ENCODE peak calls at places on chromosome 19, in ten cellular contexts. D, P, I, S, V, A, W, O, E and Y are unnamed samples. For H3K9me3, the result is how much of the 10 kb centered on the place peaks cover.

GRCh38 chr19:42066075-42066754 is 3.8 kb downstream of the GRIK5 start:
- DNase-seq in S (no peak), O (no peak), P (peak), E (no peak), D (peak), I (no peak), W (no peak), V (no peak), A (no peak), Y (no peak)

GRCh38 chr19:52296400-52296772 is 583 bp upstream of the ZNF480 start:
- DNase-seq in E (no peak), I (no peak), A (no peak), V (no peak), P (no peak), O (no peak), W (no peak), S (no peak), D (no peak), Y (no peak)

GRCh38 chr19:3061214-3062161 is 807 bp downstream of the TLE5 start:
- DNase-seq in O (no peak), A (no peak), E (no peak), S (peak), W (no peak), V (peak), D (peak), P (peak), I (no peak), Y (peak)

GRCh38 chr19:15679089-15679488 is 6.2 kb downstream of the CYP4F12 start:
- DNase-seq in S (no peak), E (no peak), P (no peak), V (no peak), I (no peak), D (no peak), W (no peak), A (no peak), O (no peak), Y (no peak)

GRCh38 chr19:3852614-3853254 is 16.1 kb downstream of the ZFR2 start:
- DNase-seq in A (no peak), P (peak), E (peak), D (peak), S (no peak), V (no peak), I (no peak), O (no peak), W (no peak), Y (peak)

GRCh38 chr19:46297700-46298476 is 1.0 kb downstream of the HIF3A start:
- DNase-seq in E (no peak), O (peak), A (peak), P (peak), W (peak), I (no peak), V (peak), S (peak), D (no peak), Y (no peak)

GRCh38 chr19:44284968-44285367 is 19.9 kb downstream of the ZNF235 start:
- DNase-seq in I (no peak), A (no peak), V (no peak), S (no peak), W (no peak), E (no peak), D (no peak), P (no peak), O (no peak), Y (no peak)

GRCh38 chr19:1853295-1854031 is 5.2 kb upstream of the REXO1 start:
- DNase-seq in P (peak), E (peak), D (peak), S (peak), W (peak), A (no peak), O (peak), V (peak), I (no peak), Y (peak)

GRCh38 chr19:10516671-10517286 is 468 bp downstream of the S1PR5 start:
- DNase-seq in A (no peak), S (no peak), D (no peak), E (no peak), I (no peak), V (no peak), O (no peak), P (no peak), W (no peak), Y (no peak)

GRCh38 chr19:50669319-50670101 is 20.3 kb downstream of the C19orf81 start:
- DNase-seq in D (peak), W (peak), V (no peak), O (no peak), A (no peak), E (peak), P (peak), S (no peak), I (no peak), Y (no peak)

GRCh38 chr19:45938733-45939319 is 24.2 kb upstream of the NANOS2 start:
- DNase-seq in S (no peak), V (no peak), O (no peak), D (no peak), E (no peak), P (no peak), W (no peak), A (no peak), I (no peak), Y (no peak)

GRCh38 chr19:49953376-49953775 is 7.6 kb downstream of the SIGLEC11 start:
- DNase-seq in E (no peak), A (no peak), D (no peak), I (no peak), P (no peak), O (no peak), V (no peak), W (no peak), S (no peak), Y (no peak)

GRCh38 chr19:49749771-49750170 is 13.3 kb downstream of the TSKS start:
- DNase-seq in D (peak), W (no peak), V (no peak), S (no peak), E (no peak), P (peak), A (no peak), I (no peak), O (no peak), Y (no peak)

GRCh38 chr19:50548191-50549058 is 19.8 kb downstream of the LRRC4B start:
- DNase-seq in A (no peak), S (no peak), P (no peak), V (no peak), W (no peak), I (no peak), E (no peak), O (no peak), D (no peak), Y (no peak)

GRCh38 chr19:15050639-15051038 is 1.4 kb downstream of the CASP14 start:
- DNase-seq in I (no peak), W (no peak), S (no peak), P (no peak), A (no peak), O (no peak), D (no peak), E (no peak), V (no peak), Y (no peak)

GRCh38 chr19:50461066-50461875 is 15.0 kb upstream of the EMC10 start:
- DNase-seq in P (peak), S (no peak), D (peak), O (peak), I (peak), V (peak), E (peak), A (no peak), W (peak), Y (no peak)

GRCh38 chr19:29079331-29079730 is 133.6 kb downstream of the UQCRFS1 start:
- DNase-seq in E (no peak), P (no peak), V (no peak), W (no peak), D (no peak), O (no peak), S (no peak), I (no peak), A (no peak), Y (no peak)

GRCh38 chr19:3335431-3336350 is 30.7 kb upstream of the NFIC start:
- DNase-seq in S (peak), D (peak), V (peak), O (no peak), W (peak), I (no peak), P (peak), A (peak), E (no peak), Y (no peak)

GRCh38 chr19:53157601-53158000 is 1.3 kb downstream of the ZNF347 start:
- DNase-seq in I (no peak), A (no peak), O (no peak), V (no peak), E (no peak), P (no peak), S (no peak), D (peak), W (no peak), Y (no peak)

GRCh38 chr19:7372810-7373209 is 24.1 kb downstream of the ARHGEF18 start:
- DNase-seq in D (no peak), E (no peak), V (no peak), A (no peak), W (no peak), S (no peak), O (no peak), I (no peak), P (no peak), Y (no peak)

GRCh38 chr19:55563261-55563690 is 17.4 kb downstream of the ZNF579 start:
- DNase-seq in P (no peak), D (no peak), W (no peak), E (no peak), V (peak), I (no peak), O (no peak), A (no peak), S (peak), Y (no peak)

GRCh38 chr19:41501854-41502253 is 58.9 kb downstream of the ERICH4 start:
- DNase-seq in V (no peak), P (no peak), W (no peak), S (no peak), O (no peak), I (no peak), E (no peak), D (no peak), A (no peak), Y (no peak)

GRCh38 chr19:45667620-45668341 is at the start of gene GIPR:
- DNase-seq in V (peak), E (peak), I (no peak), O (peak), S (peak), D (peak), A (no peak), W (no peak), P (no peak), Y (no peak)

GRCh38 chr19:38070573-38070972 is 153.4 kb downstream of the DPF1 start:
- DNase-seq in A (no peak), E (no peak), W (no peak), O (no peak), D (peak), S (no peak), I (peak), P (peak), V (no peak), Y (no peak)

GRCh38 chr19:31500921-31501320 is 151.7 kb upstream of the TSHZ3 start:
- DNase-seq in P (no peak), S (no peak), I (no peak), E (no peak), D (no peak), W (no peak), V (no peak), O (no peak), A (no peak), Y (no peak)

GRCh38 chr19:11949201-11949600 is 15.6 kb upstream of the ZNF763 start:
- DNase-seq in E (no peak), S (no peak), D (peak), P (peak), V (no peak), O (no peak), A (no peak), W (no peak), I (no peak), Y (no peak)

GRCh38 chr19:21835810-21836444 is at the start of gene ZNF43:
- DNase-seq in A (peak), V (peak), I (peak), O (peak), S (peak), P (peak), W (peak), D (peak), E (peak), Y (peak)

GRCh38 chr19:16340092-16340491 is 15.5 kb downstream of the KLF2 start:
- DNase-seq in V (no peak), A (no peak), I (no peak), W (no peak), D (peak), E (no peak), S (no peak), O (no peak), P (no peak), Y (no peak)

DNA sequence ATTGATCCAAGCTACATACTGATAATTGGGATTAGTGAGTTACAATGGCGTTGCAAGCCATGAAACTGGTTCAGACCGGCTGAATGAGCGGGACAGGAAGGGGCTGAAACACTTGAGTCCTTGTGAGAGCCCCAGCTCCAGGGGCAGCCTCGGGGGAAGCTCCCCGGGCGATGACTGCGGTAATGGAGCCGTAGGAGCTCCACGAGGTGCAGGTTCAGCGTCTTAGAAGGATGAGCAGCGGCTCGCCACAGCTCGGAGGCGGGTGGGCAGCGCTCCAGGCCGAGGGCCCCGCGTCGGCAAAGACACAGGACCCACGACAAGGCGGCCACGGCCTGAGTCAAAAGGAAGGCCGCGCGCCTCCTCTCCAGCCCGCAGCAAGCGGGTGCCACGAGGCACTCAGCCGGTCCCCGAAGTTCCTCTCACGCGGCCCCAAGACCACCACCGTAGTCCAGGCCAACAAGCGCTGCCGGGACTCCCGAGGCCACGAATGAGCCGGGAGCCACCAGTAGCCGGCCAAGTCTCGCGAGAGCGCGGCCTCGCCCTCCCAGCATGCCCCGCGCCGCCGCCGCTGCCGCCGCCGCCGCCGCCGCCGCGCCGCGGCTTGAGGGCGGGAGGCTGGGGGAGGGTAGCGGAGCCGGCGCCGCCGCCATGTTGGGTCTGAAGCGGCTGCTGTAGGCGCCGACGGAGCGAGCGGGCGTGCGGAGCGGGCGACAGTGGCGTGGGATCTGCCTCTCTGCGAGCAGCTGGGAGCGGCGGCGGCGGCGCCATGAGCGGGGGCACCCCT is at the start of gene LSM14A:
- DNase-seq in S (peak), I (peak), V (peak), W (peak), O (peak), E (peak), D (peak), A (peak), P (peak), Y (peak)
- H3K9me3 ChIP-seq in S (under half), I (under half), V (under half), W (under half), O (under half), E (under half), D (under half), A (under half), P (under half), Y (under half)

DNA sequence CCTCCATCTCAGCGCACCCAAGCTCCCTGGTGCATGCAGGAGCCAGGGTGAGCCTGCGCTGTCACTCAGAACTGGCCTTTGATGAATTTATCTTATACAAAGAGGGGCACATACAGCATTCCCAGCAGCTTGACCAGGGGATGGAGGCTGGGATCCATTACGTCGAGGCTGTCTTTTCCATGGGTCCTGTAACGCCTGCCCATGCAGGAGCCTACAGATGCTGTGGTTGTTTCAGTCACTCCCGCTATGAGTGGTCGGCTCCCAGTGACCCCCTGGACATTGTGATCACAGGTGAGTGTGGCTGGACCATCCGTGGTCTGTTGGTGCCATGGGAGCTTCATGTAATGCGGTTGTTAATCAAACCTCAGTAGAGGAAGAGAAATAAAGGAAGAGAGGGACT is 33.0 kb downstream of the LAIR2 start:
- DNase-seq in S (no peak), P (no peak), E (no peak), I (no peak), D (no peak), V (no peak), O (no peak), W (no peak), A (no peak), Y (no peak)
- H3K9me3 ChIP-seq in S (under half), P (under half), E (under half), I (under half), D (under half), V (under half), O (under half), W (under half), A (under half), Y (under half)

DNA sequence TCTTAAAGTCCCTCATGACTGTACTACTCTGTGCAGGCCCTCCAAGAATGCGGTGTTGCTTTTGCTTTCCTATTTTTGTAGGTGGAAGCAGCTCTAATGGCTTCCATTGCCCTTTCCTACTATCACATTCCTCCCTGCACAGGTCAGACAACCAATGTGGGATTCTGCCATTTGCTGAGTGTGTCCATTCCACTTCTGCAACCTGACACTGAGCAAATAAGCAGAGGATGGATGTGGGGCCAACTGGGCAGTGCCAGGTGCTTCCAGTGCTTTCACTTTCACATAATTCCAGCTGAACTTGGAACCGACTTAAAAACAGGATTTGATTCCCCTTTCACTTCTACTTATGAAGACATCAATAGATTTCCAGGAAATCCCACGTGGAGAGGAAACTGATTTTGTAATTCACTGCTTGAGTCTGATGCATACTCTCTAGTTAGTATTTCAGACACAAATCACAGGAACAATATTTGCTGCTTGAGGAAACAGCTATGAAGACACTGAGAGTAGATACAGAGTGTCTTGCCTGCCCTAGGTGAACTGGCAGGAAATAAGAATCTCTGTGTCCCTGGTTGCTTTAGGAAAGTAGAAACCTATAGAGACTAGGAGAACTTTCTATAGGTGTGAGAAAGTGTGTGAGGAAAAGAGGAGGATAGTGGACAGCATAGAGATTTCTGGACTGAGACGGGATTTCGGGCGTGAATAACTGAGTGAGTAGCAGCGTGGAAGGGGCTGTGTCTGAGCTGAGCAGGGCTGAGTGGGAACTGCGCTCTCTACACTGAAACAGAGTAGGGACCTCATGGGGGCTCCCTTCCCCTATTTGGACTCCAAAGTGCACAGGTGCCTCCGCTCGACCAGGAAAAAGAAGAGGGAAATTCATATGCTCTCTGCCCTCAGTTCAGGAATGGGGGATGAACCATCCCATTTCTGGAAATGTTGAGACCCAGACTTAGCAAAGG is 22.5 kb downstream of the LGALS16 start:
- DNase-seq in W (no peak), D (peak), A (no peak), S (no peak), V (no peak), P (no peak), E (no peak), I (no peak), O (peak), Y (no peak)
- H3K9me3 ChIP-seq in W (under half), D (under half), A (under half), S (under half), V (under half), P (under half), E (under half), I (under half), O (under half), Y (under half)

DNA sequence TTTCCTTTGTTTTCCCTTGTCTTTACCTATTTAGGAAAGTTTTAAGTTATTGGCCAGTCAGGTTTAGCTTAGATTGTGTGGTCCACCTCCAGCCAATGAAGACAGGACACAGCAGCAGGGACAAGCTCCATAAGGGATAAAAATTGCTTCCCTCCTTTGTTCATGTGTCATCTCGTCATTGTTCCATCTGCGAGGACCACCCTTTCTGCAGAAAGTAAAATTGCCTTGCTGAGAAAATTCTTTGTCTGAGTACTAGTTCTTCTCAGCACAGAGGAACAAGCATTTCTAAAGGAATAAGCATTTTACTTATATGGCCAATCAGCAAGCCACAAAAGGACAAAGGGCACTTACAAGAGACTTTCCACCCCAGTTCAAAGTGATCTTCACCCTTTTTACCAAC is 11.4 kb downstream of the ZNF560 start:
- DNase-seq in S (no peak), W (no peak), O (no peak), V (no peak), E (no peak), D (no peak), A (no peak), I (no peak), P (no peak), Y (no peak)
- H3K9me3 ChIP-seq in S (under half), W (half or more), O (half or more), V (under half), E (under half), D (under half), A (under half), I (under half), P (under half), Y (under half)